ENCODE peak calls at places on chromosomes 6 and 20, in eight cellular contexts. One of them, this sample, is unnamed.

GRCh38 chr6:32627831-32628230 is 9.4 kb upstream of the HLA-DQA1 start:
- DNase-seq in psoas muscle: no peak
- DNase-seq in PC-3: peak
- DNase-seq in fibroblast of pulmonary artery: peak
- DNase-seq in lung: no peak
- DNase-seq in astrocyte of the spinal cord: peak
- DNase-seq in cardiac fibroblast: no peak
- DNase-seq in fibroblast of lung: no peak
- DNase-seq in this sample: no peak

GRCh38 chr6:101391772-101392560 is 1.5 kb upstream of the GRIK2 start:
- DNase-seq in psoas muscle: no peak
- DNase-seq in PC-3: peak
- DNase-seq in fibroblast of pulmonary artery: no peak
- DNase-seq in lung: no peak
- DNase-seq in astrocyte of the spinal cord: no peak
- DNase-seq in cardiac fibroblast: no peak
- DNase-seq in fibroblast of lung: peak
- DNase-seq in this sample: no peak

GRCh38 chr20:37456948-37457347 is 64.1 kb upstream of the NNAT start:
- DNase-seq in psoas muscle: no peak
- DNase-seq in PC-3: no peak
- DNase-seq in fibroblast of pulmonary artery: no peak
- DNase-seq in lung: no peak
- DNase-seq in astrocyte of the spinal cord: no peak
- DNase-seq in cardiac fibroblast: no peak
- DNase-seq in fibroblast of lung: no peak
- DNase-seq in this sample: no peak

GRCh38 chr6:41027799-41028617 is 11.0 kb downstream of the UNC5CL start:
- DNase-seq in psoas muscle: peak
- DNase-seq in PC-3: peak
- DNase-seq in fibroblast of pulmonary artery: peak
- DNase-seq in lung: peak
- DNase-seq in astrocyte of the spinal cord: peak
- DNase-seq in cardiac fibroblast: peak
- DNase-seq in fibroblast of lung: peak
- DNase-seq in this sample: peak

GRCh38 chr6:4401408-4402367 is 266.3 kb upstream of the ECI2 start:
- DNase-seq in psoas muscle: peak
- DNase-seq in PC-3: peak
- DNase-seq in fibroblast of pulmonary artery: no peak
- DNase-seq in lung: no peak
- DNase-seq in astrocyte of the spinal cord: no peak
- DNase-seq in cardiac fibroblast: peak
- DNase-seq in fibroblast of lung: peak
- DNase-seq in this sample: no peak

GRCh38 chr6:165245287-165245686 is 64.1 kb downstream of the C6orf118 start:
- DNase-seq in psoas muscle: no peak
- DNase-seq in PC-3: peak
- DNase-seq in fibroblast of pulmonary artery: peak
- DNase-seq in lung: no peak
- DNase-seq in astrocyte of the spinal cord: peak
- DNase-seq in cardiac fibroblast: peak
- DNase-seq in fibroblast of lung: peak
- DNase-seq in this sample: no peak

GRCh38 chr6:170212051-170212756 is 78.7 kb downstream of the DLL1 start:
- DNase-seq in psoas muscle: no peak
- DNase-seq in PC-3: no peak
- DNase-seq in fibroblast of pulmonary artery: no peak
- DNase-seq in lung: peak
- DNase-seq in astrocyte of the spinal cord: no peak
- DNase-seq in cardiac fibroblast: no peak
- DNase-seq in fibroblast of lung: no peak
- DNase-seq in this sample: no peak

GRCh38 chr20:56816349-56816748 is 187.2 kb downstream of the TFAP2C start:
- DNase-seq in psoas muscle: no peak
- DNase-seq in PC-3: no peak
- DNase-seq in fibroblast of pulmonary artery: no peak
- DNase-seq in lung: no peak
- DNase-seq in astrocyte of the spinal cord: no peak
- DNase-seq in cardiac fibroblast: no peak
- DNase-seq in fibroblast of lung: no peak
- DNase-seq in this sample: no peak

GRCh38 chr20:7859371-7859802 is 80.9 kb downstream of the HAO1 start:
- DNase-seq in psoas muscle: no peak
- DNase-seq in PC-3: peak
- DNase-seq in fibroblast of pulmonary artery: peak
- DNase-seq in lung: no peak
- DNase-seq in astrocyte of the spinal cord: peak
- DNase-seq in cardiac fibroblast: peak
- DNase-seq in fibroblast of lung: peak
- DNase-seq in this sample: no peak

GRCh38 chr6:82144007-82144851 is 103.3 kb downstream of the IBTK start:
- DNase-seq in psoas muscle: no peak
- DNase-seq in PC-3: peak
- DNase-seq in fibroblast of pulmonary artery: peak
- DNase-seq in lung: no peak
- DNase-seq in astrocyte of the spinal cord: peak
- DNase-seq in cardiac fibroblast: peak
- DNase-seq in fibroblast of lung: peak
- DNase-seq in this sample: no peak

GRCh38 chr6:167652701-167653095 is 174.0 kb upstream of the AFDN start:
- DNase-seq in psoas muscle: no peak
- DNase-seq in PC-3: no peak
- DNase-seq in fibroblast of pulmonary artery: no peak
- DNase-seq in lung: no peak
- DNase-seq in astrocyte of the spinal cord: no peak
- DNase-seq in cardiac fibroblast: no peak
- DNase-seq in fibroblast of lung: no peak
- DNase-seq in this sample: no peak

GRCh38 chr20:41078329-41078728 is 49.7 kb downstream of the TOP1 start:
- DNase-seq in psoas muscle: no peak
- DNase-seq in PC-3: peak
- DNase-seq in fibroblast of pulmonary artery: peak
- DNase-seq in lung: no peak
- DNase-seq in astrocyte of the spinal cord: peak
- DNase-seq in cardiac fibroblast: peak
- DNase-seq in fibroblast of lung: peak
- DNase-seq in this sample: no peak

GRCh38 chr20:7843613-7844012 is 96.6 kb downstream of the HAO1 start:
- DNase-seq in psoas muscle: peak
- DNase-seq in PC-3: no peak
- DNase-seq in fibroblast of pulmonary artery: peak
- DNase-seq in lung: no peak
- DNase-seq in astrocyte of the spinal cord: no peak
- DNase-seq in cardiac fibroblast: peak
- DNase-seq in fibroblast of lung: peak
- DNase-seq in this sample: no peak

GRCh38 chr6:149429427-149430360 is 29.6 kb downstream of the SUMO4 start:
- DNase-seq in psoas muscle: no peak
- DNase-seq in PC-3: no peak
- DNase-seq in fibroblast of pulmonary artery: peak
- DNase-seq in lung: no peak
- DNase-seq in astrocyte of the spinal cord: no peak
- DNase-seq in cardiac fibroblast: peak
- DNase-seq in fibroblast of lung: no peak
- DNase-seq in this sample: no peak
- TF ChIP-seq CTCF in psoas muscle: no peak
- TF ChIP-seq CTCF in PC-3: no peak
- TF ChIP-seq CTCF in fibroblast of pulmonary artery: no peak
- TF ChIP-seq CTCF in lung: no peak
- TF ChIP-seq CTCF in astrocyte of the spinal cord: no peak
- TF ChIP-seq CTCF in cardiac fibroblast: no peak
- TF ChIP-seq CTCF in fibroblast of lung: no peak
- TF ChIP-seq CTCF in this sample: no peak

GRCh38 chr6:142071981-142072380 is 60.7 kb upstream of the GJE1 start:
- DNase-seq in psoas muscle: no peak
- DNase-seq in PC-3: no peak
- DNase-seq in fibroblast of pulmonary artery: no peak
- DNase-seq in lung: no peak
- DNase-seq in astrocyte of the spinal cord: no peak
- DNase-seq in cardiac fibroblast: no peak
- DNase-seq in fibroblast of lung: no peak
- DNase-seq in this sample: no peak
- TF ChIP-seq CTCF in psoas muscle: no peak
- TF ChIP-seq CTCF in PC-3: no peak
- TF ChIP-seq CTCF in fibroblast of pulmonary artery: peak
- TF ChIP-seq CTCF in lung: no peak
- TF ChIP-seq CTCF in astrocyte of the spinal cord: no peak
- TF ChIP-seq CTCF in cardiac fibroblast: peak
- TF ChIP-seq CTCF in fibroblast of lung: no peak
- TF ChIP-seq CTCF in this sample: no peak

GRCh38 chr6:145887969-145888368 is 73.4 kb upstream of the FBXO30 start:
- DNase-seq in psoas muscle: no peak
- DNase-seq in PC-3: peak
- DNase-seq in fibroblast of pulmonary artery: peak
- DNase-seq in lung: no peak
- DNase-seq in astrocyte of the spinal cord: peak
- DNase-seq in cardiac fibroblast: peak
- DNase-seq in fibroblast of lung: no peak
- DNase-seq in this sample: no peak
- TF ChIP-seq CTCF in psoas muscle: peak
- TF ChIP-seq CTCF in PC-3: peak
- TF ChIP-seq CTCF in fibroblast of pulmonary artery: peak
- TF ChIP-seq CTCF in lung: no peak
- TF ChIP-seq CTCF in astrocyte of the spinal cord: peak
- TF ChIP-seq CTCF in cardiac fibroblast: peak
- TF ChIP-seq CTCF in fibroblast of lung: peak
- TF ChIP-seq CTCF in this sample: peak

GRCh38 chr6:134729590-134729989 is 220.3 kb downstream of the ALDH8A1 start:
- DNase-seq in psoas muscle: no peak
- DNase-seq in PC-3: no peak
- DNase-seq in fibroblast of pulmonary artery: no peak
- DNase-seq in lung: no peak
- DNase-seq in astrocyte of the spinal cord: peak
- DNase-seq in cardiac fibroblast: no peak
- DNase-seq in fibroblast of lung: peak
- DNase-seq in this sample: no peak
- TF ChIP-seq CTCF in psoas muscle: no peak
- TF ChIP-seq CTCF in PC-3: no peak
- TF ChIP-seq CTCF in fibroblast of pulmonary artery: no peak
- TF ChIP-seq CTCF in lung: no peak
- TF ChIP-seq CTCF in astrocyte of the spinal cord: no peak
- TF ChIP-seq CTCF in cardiac fibroblast: no peak
- TF ChIP-seq CTCF in fibroblast of lung: no peak
- TF ChIP-seq CTCF in this sample: no peak

GRCh38 chr20:19964289-19965263 is 52.6 kb upstream of the NAA20 start:
- DNase-seq in psoas muscle: peak
- DNase-seq in PC-3: peak
- DNase-seq in fibroblast of pulmonary artery: peak
- DNase-seq in lung: peak
- DNase-seq in astrocyte of the spinal cord: peak
- DNase-seq in cardiac fibroblast: peak
- DNase-seq in fibroblast of lung: peak
- DNase-seq in this sample: no peak
- TF ChIP-seq CTCF in psoas muscle: no peak
- TF ChIP-seq CTCF in PC-3: no peak
- TF ChIP-seq CTCF in fibroblast of pulmonary artery: no peak
- TF ChIP-seq CTCF in lung: no peak
- TF ChIP-seq CTCF in astrocyte of the spinal cord: no peak
- TF ChIP-seq CTCF in cardiac fibroblast: no peak
- TF ChIP-seq CTCF in fibroblast of lung: no peak
- TF ChIP-seq CTCF in this sample: no peak

GRCh38 chr6:130047440-130047995 is 29.1 kb downstream of the L3MBTL3 start:
- DNase-seq in psoas muscle: no peak
- DNase-seq in PC-3: no peak
- DNase-seq in fibroblast of pulmonary artery: no peak
- DNase-seq in lung: no peak
- DNase-seq in astrocyte of the spinal cord: no peak
- DNase-seq in cardiac fibroblast: no peak
- DNase-seq in fibroblast of lung: no peak
- DNase-seq in this sample: no peak
- TF ChIP-seq CTCF in psoas muscle: no peak
- TF ChIP-seq CTCF in PC-3: peak
- TF ChIP-seq CTCF in fibroblast of pulmonary artery: no peak
- TF ChIP-seq CTCF in lung: no peak
- TF ChIP-seq CTCF in astrocyte of the spinal cord: peak
- TF ChIP-seq CTCF in cardiac fibroblast: no peak
- TF ChIP-seq CTCF in fibroblast of lung: no peak
- TF ChIP-seq CTCF in this sample: peak

DNA sequence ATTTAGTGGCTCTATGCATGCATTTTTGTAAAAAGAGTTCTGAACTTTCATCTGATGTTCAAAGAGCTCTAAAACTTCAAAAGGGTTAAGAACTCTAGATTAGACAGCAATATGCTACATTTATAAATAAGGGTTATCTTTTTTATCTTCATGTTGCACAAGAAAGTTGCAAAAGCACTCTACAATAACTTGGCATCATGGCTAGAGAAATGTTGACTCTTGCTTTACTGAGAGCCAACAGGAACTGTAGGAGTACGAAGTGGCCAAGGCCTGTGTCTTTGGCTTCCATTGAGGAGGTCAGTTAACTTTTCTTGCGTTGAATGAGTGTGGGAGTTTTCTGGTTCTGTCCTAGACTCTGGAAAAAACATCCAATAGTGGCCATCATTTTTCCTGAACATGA is 516.9 kb downstream of the TFAP2B start:
- DNase-seq in psoas muscle: no peak
- DNase-seq in PC-3: no peak
- DNase-seq in fibroblast of pulmonary artery: no peak
- DNase-seq in lung: no peak
- DNase-seq in astrocyte of the spinal cord: no peak
- DNase-seq in cardiac fibroblast: no peak
- DNase-seq in fibroblast of lung: no peak
- DNase-seq in this sample: no peak
- TF ChIP-seq CTCF in psoas muscle: no peak
- TF ChIP-seq CTCF in PC-3: no peak
- TF ChIP-seq CTCF in fibroblast of pulmonary artery: no peak
- TF ChIP-seq CTCF in lung: no peak
- TF ChIP-seq CTCF in astrocyte of the spinal cord: no peak
- TF ChIP-seq CTCF in cardiac fibroblast: no peak
- TF ChIP-seq CTCF in fibroblast of lung: no peak
- TF ChIP-seq CTCF in this sample: no peak